ENCODE peak calls at places on chromosomes 16 and 17, in five cellular contexts. One of them, this sample, is unnamed.

GRCh38 chr17:55230716-55231115 is 34.0 kb upstream of the HLF start:
- DNase-seq in breast epithelium: no peak
- DNase-seq in MG63: no peak
- DNase-seq in CD4-positive, CD25-positive, alpha-beta regulatory T cell: no peak
- DNase-seq in PC-3: no peak
- DNase-seq in this sample: no peak

GRCh38 chr16:4011225-4011939 is 104.9 kb downstream of the ADCY9 start:
- DNase-seq in PC-3: no peak
- DNase-seq in MG63: peak; percentile 95
- DNase-seq in breast epithelium: no peak
- DNase-seq in CD4-positive, CD25-positive, alpha-beta regulatory T cell: no peak
- DNase-seq in this sample: peak; percentile 65

GRCh38 chr16:19410435-19411153 is 7.1 kb upstream of the TMC5 start:
- DNase-seq in MG63: peak; percentile 23
- DNase-seq in breast epithelium: no peak
- DNase-seq in CD4-positive, CD25-positive, alpha-beta regulatory T cell: peak; percentile 4
- DNase-seq in PC-3: peak; percentile 53
- DNase-seq in this sample: no peak

GRCh38 chr17:9402590-9403199 is 172.9 kb downstream of the STX8 start:
- DNase-seq in PC-3: peak; percentile 55
- DNase-seq in breast epithelium: no peak
- DNase-seq in MG63: peak; percentile 8
- DNase-seq in CD4-positive, CD25-positive, alpha-beta regulatory T cell: peak; percentile 48
- DNase-seq in this sample: peak; percentile 36

GRCh38 chr16:79475841-79476240 is 124.7 kb downstream of the MAF start:
- DNase-seq in PC-3: no peak
- DNase-seq in breast epithelium: no peak
- DNase-seq in CD4-positive, CD25-positive, alpha-beta regulatory T cell: no peak
- DNase-seq in MG63: no peak
- DNase-seq in this sample: no peak

GRCh38 chr17:17874478-17874877 is 37.7 kb upstream of the SREBF1 start:
- DNase-seq in PC-3: peak; percentile 71
- DNase-seq in MG63: peak; percentile 32
- DNase-seq in breast epithelium: no peak
- DNase-seq in CD4-positive, CD25-positive, alpha-beta regulatory T cell: no peak
- DNase-seq in this sample: no peak

GRCh38 chr17:63519972-63520882 is 2.9 kb upstream of the KCNH6 start:
- DNase-seq in CD4-positive, CD25-positive, alpha-beta regulatory T cell: no peak
- DNase-seq in breast epithelium: no peak
- DNase-seq in PC-3: peak; percentile 31
- DNase-seq in MG63: no peak
- DNase-seq in this sample: no peak

GRCh38 chr17:335691-336090 is 16.9 kb downstream of the RPH3AL start:
- DNase-seq in PC-3: no peak
- DNase-seq in MG63: no peak
- DNase-seq in breast epithelium: no peak
- DNase-seq in CD4-positive, CD25-positive, alpha-beta regulatory T cell: no peak
- DNase-seq in this sample: no peak

GRCh38 chr17:57921342-57921741 is 33.9 kb downstream of the CUEDC1 start:
- DNase-seq in PC-3: no peak
- DNase-seq in MG63: no peak
- DNase-seq in CD4-positive, CD25-positive, alpha-beta regulatory T cell: no peak
- DNase-seq in breast epithelium: peak; percentile 46
- DNase-seq in this sample: no peak

GRCh38 chr16:67965668-67966548 is 2.5 kb downstream of the SLC12A4 start:
- DNase-seq in PC-3: no peak
- DNase-seq in breast epithelium: peak; percentile 58
- DNase-seq in CD4-positive, CD25-positive, alpha-beta regulatory T cell: no peak
- DNase-seq in MG63: no peak
- DNase-seq in this sample: no peak

GRCh38 chr17:16425698-16426659 is 10.6 kb downstream of the TRPV2 start:
- DNase-seq in PC-3: no peak
- DNase-seq in CD4-positive, CD25-positive, alpha-beta regulatory T cell: no peak
- DNase-seq in MG63: no peak
- DNase-seq in breast epithelium: no peak
- DNase-seq in this sample: no peak

GRCh38 chr17:32461853-32462617 is 17.7 kb downstream of the PSMD11 start:
- DNase-seq in MG63: peak; percentile 28
- DNase-seq in PC-3: peak; percentile 62
- DNase-seq in breast epithelium: no peak
- DNase-seq in CD4-positive, CD25-positive, alpha-beta regulatory T cell: peak; percentile 83
- DNase-seq in this sample: peak; percentile 69

GRCh38 chr17:11742891-11743290 is 144.6 kb downstream of the DNAH9 start:
- DNase-seq in CD4-positive, CD25-positive, alpha-beta regulatory T cell: no peak
- DNase-seq in breast epithelium: no peak
- DNase-seq in MG63: no peak
- DNase-seq in PC-3: no peak
- DNase-seq in this sample: no peak

GRCh38 chr16:87056083-87056482 is 261.1 kb downstream of the C16orf95 start:
- DNase-seq in PC-3: peak; percentile 4
- DNase-seq in MG63: peak; percentile 9
- DNase-seq in breast epithelium: no peak
- DNase-seq in CD4-positive, CD25-positive, alpha-beta regulatory T cell: no peak
- DNase-seq in this sample: peak; percentile 29

GRCh38 chr16:4944333-4945281 is 7.7 kb upstream of the PPL start:
- DNase-seq in CD4-positive, CD25-positive, alpha-beta regulatory T cell: no peak
- DNase-seq in breast epithelium: peak; percentile 92
- DNase-seq in PC-3: peak; percentile 93
- DNase-seq in MG63: peak; percentile 99
- DNase-seq in this sample: peak; percentile 98

GRCh38 chr17:40922239-40922638 is 15.2 kb downstream of the KRT23 start:
- DNase-seq in MG63: peak; percentile 79
- DNase-seq in CD4-positive, CD25-positive, alpha-beta regulatory T cell: no peak
- DNase-seq in PC-3: peak; percentile 67
- DNase-seq in breast epithelium: peak; percentile 40
- DNase-seq in this sample: peak; percentile 75

GRCh38 chr16:28875134-28876015 is 2.9 kb upstream of the ATP2A1 start:
- DNase-seq in MG63: peak; percentile 31
- DNase-seq in breast epithelium: no peak
- DNase-seq in CD4-positive, CD25-positive, alpha-beta regulatory T cell: no peak
- DNase-seq in PC-3: no peak
- DNase-seq in this sample: no peak

GRCh38 chr17:21198411-21198810 is 15.6 kb downstream of the TMEM11 start:
- DNase-seq in PC-3: no peak
- DNase-seq in breast epithelium: no peak
- DNase-seq in CD4-positive, CD25-positive, alpha-beta regulatory T cell: no peak
- DNase-seq in MG63: no peak
- DNase-seq in this sample: no peak

GRCh38 chr16:2817496-2818277 is 650 bp downstream of the PRSS21 start:
- DNase-seq in PC-3: no peak
- DNase-seq in breast epithelium: no peak
- DNase-seq in CD4-positive, CD25-positive, alpha-beta regulatory T cell: peak; percentile 23
- DNase-seq in MG63: no peak
- DNase-seq in this sample: no peak

GRCh38 chr16:78118469-78119025 is 19.1 kb downstream of the WWOX start:
- DNase-seq in breast epithelium: no peak
- DNase-seq in CD4-positive, CD25-positive, alpha-beta regulatory T cell: no peak
- DNase-seq in MG63: no peak
- DNase-seq in PC-3: no peak
- DNase-seq in this sample: no peak

GRCh38 chr17:1779571-1780074 is 17.8 kb downstream of the SERPINF1 start:
- DNase-seq in breast epithelium: peak; percentile 94
- DNase-seq in CD4-positive, CD25-positive, alpha-beta regulatory T cell: no peak
- DNase-seq in MG63: peak; percentile 75
- DNase-seq in PC-3: peak; percentile 77
- DNase-seq in this sample: peak; percentile 76

GRCh38 chr16:86050111-86050510 is 151.1 kb downstream of the IRF8 start:
- DNase-seq in MG63: no peak
- DNase-seq in PC-3: no peak
- DNase-seq in CD4-positive, CD25-positive, alpha-beta regulatory T cell: no peak
- DNase-seq in breast epithelium: no peak
- DNase-seq in this sample: no peak

GRCh38 chr17:64015447-64015846 is 5.0 kb downstream of the ICAM2 start:
- DNase-seq in CD4-positive, CD25-positive, alpha-beta regulatory T cell: no peak
- DNase-seq in breast epithelium: no peak
- DNase-seq in PC-3: no peak
- DNase-seq in MG63: no peak
- DNase-seq in this sample: no peak

GRCh38 chr16:56355221-56355620 is 70.1 kb downstream of the AMFR start:
- DNase-seq in breast epithelium: no peak
- DNase-seq in PC-3: no peak
- DNase-seq in MG63: no peak
- DNase-seq in CD4-positive, CD25-positive, alpha-beta regulatory T cell: no peak
- DNase-seq in this sample: no peak

GRCh38 chr17:57406131-57406980 is 150.0 kb downstream of the MSI2 start:
- DNase-seq in PC-3: peak; percentile 14
- DNase-seq in CD4-positive, CD25-positive, alpha-beta regulatory T cell: no peak
- DNase-seq in MG63: no peak
- DNase-seq in breast epithelium: peak; percentile 37
- DNase-seq in this sample: no peak

GRCh38 chr16:75198135-75198600 is 8.8 kb downstream of the CTRB2 start:
- DNase-seq in breast epithelium: no peak
- DNase-seq in PC-3: no peak
- DNase-seq in MG63: no peak
- DNase-seq in CD4-positive, CD25-positive, alpha-beta regulatory T cell: no peak
- DNase-seq in this sample: no peak

GRCh38 chr17:75047398-75048098 is 523 bp downstream of the KCTD2 start:
- DNase-seq in CD4-positive, CD25-positive, alpha-beta regulatory T cell: peak; percentile 33
- DNase-seq in breast epithelium: peak; percentile 45
- DNase-seq in MG63: peak; percentile 28
- DNase-seq in PC-3: no peak
- DNase-seq in this sample: peak; percentile 19

GRCh38 chr16:6646891-6647290 is 685.8 kb upstream of the RBFOX1 start:
- DNase-seq in CD4-positive, CD25-positive, alpha-beta regulatory T cell: no peak
- DNase-seq in PC-3: no peak
- DNase-seq in breast epithelium: no peak
- DNase-seq in MG63: no peak
- DNase-seq in this sample: no peak

GRCh38 chr17:32445075-32445427 is 741 bp downstream of the PSMD11 start:
- DNase-seq in CD4-positive, CD25-positive, alpha-beta regulatory T cell: peak; percentile 24
- DNase-seq in breast epithelium: no peak
- DNase-seq in PC-3: peak; percentile 47
- DNase-seq in MG63: peak; percentile 71
- DNase-seq in this sample: peak; percentile 76

GRCh38 chr17:82775033-82775823 is 23.4 kb downstream of the TBCD start:
- DNase-seq in CD4-positive, CD25-positive, alpha-beta regulatory T cell: peak; percentile 26
- DNase-seq in MG63: no peak
- DNase-seq in breast epithelium: no peak
- DNase-seq in PC-3: peak; percentile 65
- DNase-seq in this sample: peak; percentile 44

GRCh38 chr17:37856245-37856644 is 68.0 kb upstream of the TBC1D3K start:
- DNase-seq in MG63: no peak
- DNase-seq in breast epithelium: no peak
- DNase-seq in CD4-positive, CD25-positive, alpha-beta regulatory T cell: no peak
- DNase-seq in PC-3: no peak
- DNase-seq in this sample: no peak

GRCh38 chr17:38703742-38704644 is 1.1 kb upstream of the MLLT6 start:
- DNase-seq in CD4-positive, CD25-positive, alpha-beta regulatory T cell: peak; percentile 91
- DNase-seq in MG63: peak; percentile 38
- DNase-seq in breast epithelium: peak; percentile 90
- DNase-seq in PC-3: peak; percentile 88
- DNase-seq in this sample: peak; percentile 21

GRCh38 chr17:14971054-14971453 is 294.1 kb downstream of the PMP22 start:
- DNase-seq in breast epithelium: no peak
- DNase-seq in PC-3: no peak
- DNase-seq in MG63: no peak
- DNase-seq in CD4-positive, CD25-positive, alpha-beta regulatory T cell: no peak
- DNase-seq in this sample: no peak
- H3K4me3 ChIP-seq in breast epithelium: no peak overlapping the region
- H3K4me3 ChIP-seq in PC-3: no peak overlapping the region
- H3K4me3 ChIP-seq in MG63: no peak overlapping the region
- H3K4me3 ChIP-seq in CD4-positive, CD25-positive, alpha-beta regulatory T cell: no peak overlapping the region
- H3K4me3 ChIP-seq in this sample: no peak overlapping the region

GRCh38 chr16:89576173-89577054 is 856 bp downstream of the CPNE7 start:
- DNase-seq in CD4-positive, CD25-positive, alpha-beta regulatory T cell: no peak
- DNase-seq in breast epithelium: no peak
- DNase-seq in MG63: no peak
- DNase-seq in PC-3: no peak
- DNase-seq in this sample: no peak
- H3K4me3 ChIP-seq in CD4-positive, CD25-positive, alpha-beta regulatory T cell: no peak overlapping the region
- H3K4me3 ChIP-seq in breast epithelium: peak overlapping the region; percentile 41
- H3K4me3 ChIP-seq in MG63: peak overlapping the region; percentile 44
- H3K4me3 ChIP-seq in PC-3: peak overlapping the region; percentile 72
- H3K4me3 ChIP-seq in this sample: no peak overlapping the region

DNA sequence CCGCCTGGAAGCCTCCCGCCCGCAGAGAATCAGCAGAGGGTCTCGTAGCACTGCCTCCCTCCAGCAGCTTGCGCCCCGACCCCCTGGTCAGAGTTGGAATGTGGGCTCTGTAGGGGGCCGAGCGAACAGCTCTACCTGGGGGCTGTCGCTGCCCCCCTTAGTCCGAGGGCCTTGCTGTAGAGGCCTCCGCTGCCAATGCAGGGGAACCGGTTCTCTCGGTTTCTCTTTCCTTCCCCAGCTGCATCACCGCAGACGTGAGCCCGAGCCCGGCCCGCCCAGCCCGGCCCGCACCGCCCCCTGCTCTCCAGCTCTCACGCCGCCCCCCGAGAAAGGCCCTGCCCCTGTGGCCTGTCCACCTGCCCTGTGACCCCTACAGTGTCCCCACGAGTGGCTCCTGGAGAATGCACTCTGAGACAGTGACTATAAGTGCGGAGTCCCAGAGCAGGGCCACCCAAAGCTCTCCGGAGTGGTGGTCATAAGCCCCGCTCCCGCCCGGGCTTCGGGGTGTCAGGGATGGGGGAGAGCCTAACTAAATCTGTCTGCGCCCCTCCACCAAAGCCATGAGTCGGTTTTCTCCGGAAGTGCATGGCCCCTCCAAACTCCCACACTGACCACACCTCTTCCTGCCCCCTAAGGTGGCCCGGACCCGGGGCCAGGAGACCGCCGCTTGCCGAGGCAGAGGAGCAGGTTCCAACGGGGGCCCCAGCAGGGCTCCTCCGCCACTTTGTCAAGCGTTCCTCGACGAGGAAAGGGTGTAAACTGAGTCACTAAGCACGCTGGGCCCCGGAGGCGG is 1.7 kb downstream of the ARHGAP27 start:
- DNase-seq in breast epithelium: peak; percentile 74
- DNase-seq in PC-3: peak; percentile 87
- DNase-seq in CD4-positive, CD25-positive, alpha-beta regulatory T cell: peak; percentile 68
- DNase-seq in MG63: no peak
- DNase-seq in this sample: no peak
- H3K4me3 ChIP-seq in breast epithelium: peak overlapping the region; percentile 64
- H3K4me3 ChIP-seq in PC-3: peak overlapping the region; percentile 83
- H3K4me3 ChIP-seq in CD4-positive, CD25-positive, alpha-beta regulatory T cell: peak overlapping the region; percentile 37
- H3K4me3 ChIP-seq in MG63: no peak overlapping the region
- H3K4me3 ChIP-seq in this sample: no peak overlapping the region

GRCh38 chr16:57920215-57920890 is 50.6 kb downstream of the CNGB1 start:
- DNase-seq in CD4-positive, CD25-positive, alpha-beta regulatory T cell: no peak
- DNase-seq in MG63: no peak
- DNase-seq in PC-3: no peak
- DNase-seq in breast epithelium: no peak
- DNase-seq in this sample: no peak
- H3K4me3 ChIP-seq in CD4-positive, CD25-positive, alpha-beta regulatory T cell: no peak overlapping the region
- H3K4me3 ChIP-seq in MG63: no peak overlapping the region
- H3K4me3 ChIP-seq in PC-3: no peak overlapping the region
- H3K4me3 ChIP-seq in breast epithelium: no peak overlapping the region
- H3K4me3 ChIP-seq in this sample: no peak overlapping the region

This sample was measured in endothelial cell of umbilical vein.